ENCODE peak calls at places on chromosomes 5 and 9, in four cellular contexts. L, O, M and B are unnamed samples.
A peak's percentile ranks its signal among the peaks of the same experiment; 100 is the strongest.

GRCh38 chr5:149646564-149646963 is 65.3 kb downstream of the ARHGEF37 start:
- DNase-seq in O (no peak), M (peak; percentile 68), L (no peak), B (no peak)

GRCh38 chr5:1446602-1447343 is 1.5 kb upstream of the SLC6A3 start:
- DNase-seq in M (no peak), L (no peak), O (no peak), B (no peak)

GRCh38 chr9:38227061-38227540 is 158.1 kb upstream of the SHB start:
- DNase-seq in M (peak; percentile 76), L (peak; percentile 17), O (no peak), B (no peak)

GRCh38 chr5:91219141-91219802 is 163.8 kb downstream of the ARRDC3 start:
- DNase-seq in L (no peak), O (no peak), M (no peak), B (no peak)

GRCh38 chr5:93572773-93573626 is 8.0 kb downstream of the NR2F1-AS1 start:
- DNase-seq in O (no peak), L (no peak), M (no peak), B (no peak)

GRCh38 chr5:80186634-80187033 is 69.2 kb downstream of the SERINC5 start:
- DNase-seq in O (no peak), M (no peak), L (no peak), B (no peak)

GRCh38 chr9:121603028-121603427 is 48.4 kb upstream of the DAB2IP start:
- DNase-seq in O (no peak), M (no peak), L (no peak), B (no peak)

GRCh38 chr5:103041071-103041676 is 78.8 kb downstream of the GIN1 start:
- DNase-seq in L (peak; percentile 20), O (peak; percentile 49), M (no peak), B (peak; percentile 36)

GRCh38 chr5:33311893-33312292 is 128.9 kb upstream of the TARS1 start:
- DNase-seq in L (no peak), M (no peak), O (peak; percentile 4), B (no peak)

GRCh38 chr9:22108581-22109370 is 99.7 kb upstream of the CDKN2B start:
- DNase-seq in O (no peak), M (no peak), L (no peak), B (no peak)

GRCh38 chr9:14314424-14314928 is 535 bp upstream of the NFIB start:
- DNase-seq in M (peak; percentile 42), O (peak; percentile 19), L (peak; percentile 57), B (no peak)

GRCh38 chr5:168531191-168531590 is 2.1 kb downstream of the FBLL1 start:
- DNase-seq in L (no peak), M (no peak), O (no peak), B (no peak)

DNA sequence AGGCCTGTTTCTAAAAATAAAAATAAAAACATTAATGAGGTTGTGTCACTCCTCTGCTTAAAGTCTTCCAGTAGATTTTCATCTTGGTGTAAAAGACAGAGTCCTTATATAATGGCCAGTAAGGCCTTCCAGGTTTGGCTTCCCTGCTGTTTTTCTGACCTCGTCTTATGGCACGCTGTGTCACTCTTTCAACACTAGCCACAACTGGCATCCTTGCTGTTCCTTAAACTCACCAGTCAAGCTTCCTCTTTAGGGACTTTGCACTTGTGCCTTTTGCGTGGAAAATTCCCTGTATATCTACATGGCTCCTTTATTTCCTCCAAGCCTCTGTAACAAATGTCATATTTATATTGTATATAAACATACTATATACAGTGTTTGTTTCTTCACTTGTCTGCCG is 4.6 kb downstream of the DDX46 start:
- DNase-seq in M (no peak), L (no peak), O (no peak), B (no peak)
- H3K36me3 ChIP-seq in M (peaks cover 70% of the 10 kb centered on the region), L (peaks cover 10% of the 10 kb centered on the region), O (peaks cover 29% of the 10 kb centered on the region), B (peaks cover 12% of the 10 kb centered on the region)

DNA sequence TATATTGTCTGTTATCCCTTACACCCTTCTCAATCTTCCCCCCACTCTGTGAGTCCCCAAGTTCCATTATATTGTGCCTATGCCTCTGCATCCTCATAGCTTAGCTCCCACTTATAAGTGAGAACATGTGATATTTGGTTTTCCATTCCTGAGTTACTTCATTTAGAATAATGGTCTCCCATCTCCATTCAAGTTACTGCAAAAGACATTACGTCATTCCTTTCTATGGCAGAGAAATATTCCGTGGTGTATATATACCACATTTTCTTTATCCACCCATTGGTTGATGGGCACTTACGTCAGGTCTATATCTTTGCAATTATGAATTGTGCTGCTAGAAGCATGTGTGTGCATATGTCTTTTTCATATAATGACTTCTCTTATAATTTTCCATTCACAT is 54.8 kb upstream of the SGCD start:
- DNase-seq in O (no peak), L (no peak), M (no peak), B (no peak)
- TF ChIP-seq POLR2AphosphoS5 in O (no peak), L (no peak), M (no peak), B (no peak)

DNA sequence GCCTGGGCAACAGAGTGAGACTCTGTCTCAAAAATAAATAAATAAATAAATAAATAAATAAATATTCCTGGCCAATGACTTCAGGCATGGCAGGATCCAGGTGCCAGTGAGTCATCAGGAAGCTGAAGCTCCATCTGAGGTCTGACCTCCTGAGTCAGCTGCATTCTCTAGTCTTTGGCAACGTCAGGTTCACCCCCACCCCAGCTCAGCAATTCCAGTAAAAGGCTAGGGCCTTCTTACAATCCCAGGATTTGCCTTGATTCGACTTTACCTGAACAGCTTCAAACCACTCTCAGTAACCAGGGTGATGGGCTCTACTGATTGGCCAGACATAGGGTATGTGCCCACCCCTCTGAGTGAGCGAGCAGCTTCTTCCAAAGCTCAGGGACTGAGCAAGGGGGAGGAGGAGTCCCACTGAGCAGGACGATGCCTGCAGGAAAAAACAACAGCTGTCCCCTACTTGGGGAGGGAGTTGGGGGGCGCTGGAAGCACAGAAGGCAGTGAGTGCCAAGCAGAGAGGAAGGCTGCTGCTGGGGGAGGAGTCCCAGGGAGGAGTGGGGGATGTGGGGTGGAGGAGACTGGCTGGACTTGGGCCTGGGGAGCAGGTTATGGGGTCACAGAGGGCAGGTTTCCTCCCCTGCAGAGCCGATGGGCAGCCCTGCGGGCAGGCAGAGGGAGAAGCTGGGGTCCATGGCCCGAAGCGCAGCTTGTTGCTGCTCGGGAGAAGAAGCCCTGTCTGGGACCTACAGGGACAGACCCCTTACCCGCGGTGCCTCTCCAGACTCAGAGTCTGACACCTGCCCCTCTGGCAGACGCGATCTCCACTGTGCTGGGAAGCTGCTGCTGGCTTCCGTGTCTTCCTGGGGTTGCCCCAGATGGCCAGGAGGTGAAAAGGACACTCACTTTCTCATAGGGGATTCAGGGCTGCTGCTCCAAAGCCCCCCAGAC is 25.9 kb upstream of the UNC5A start:
- DNase-seq in L (peak; percentile 15), O (peak; percentile 81), M (no peak), B (peak; percentile 35)
- TF ChIP-seq TCF7L2 in L (no peak), O (no peak), M (no peak), B (no peak)

DNA sequence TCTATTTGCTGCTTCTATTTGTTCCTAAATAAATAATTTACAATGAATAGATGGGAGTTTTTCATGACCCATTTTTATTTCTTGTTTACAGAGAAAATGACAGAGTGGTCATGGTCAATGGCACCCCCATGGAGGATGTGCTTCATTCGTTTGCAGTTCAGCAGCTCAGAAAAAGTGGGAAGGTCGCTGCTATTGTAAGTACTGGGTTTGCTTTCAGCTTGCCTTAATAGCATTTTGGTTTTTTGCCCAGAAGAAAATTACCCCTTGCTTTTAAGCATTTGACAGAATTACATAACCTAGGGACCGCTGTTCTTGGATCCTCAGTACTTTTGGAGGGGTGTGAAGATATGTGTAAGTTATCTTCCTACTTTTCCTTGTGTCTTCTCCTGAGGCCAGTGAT is 44.1 kb downstream of the TJP2 start:
- DNase-seq in M (no peak), L (no peak), O (no peak), B (no peak)
- H3K36me3 ChIP-seq in M (peaks cover 29% of the 10 kb centered on the region), L (peaks cover 15% of the 10 kb centered on the region), O (no peaks in the 10 kb centered on the region), B (no peaks in the 10 kb centered on the region)

DNA sequence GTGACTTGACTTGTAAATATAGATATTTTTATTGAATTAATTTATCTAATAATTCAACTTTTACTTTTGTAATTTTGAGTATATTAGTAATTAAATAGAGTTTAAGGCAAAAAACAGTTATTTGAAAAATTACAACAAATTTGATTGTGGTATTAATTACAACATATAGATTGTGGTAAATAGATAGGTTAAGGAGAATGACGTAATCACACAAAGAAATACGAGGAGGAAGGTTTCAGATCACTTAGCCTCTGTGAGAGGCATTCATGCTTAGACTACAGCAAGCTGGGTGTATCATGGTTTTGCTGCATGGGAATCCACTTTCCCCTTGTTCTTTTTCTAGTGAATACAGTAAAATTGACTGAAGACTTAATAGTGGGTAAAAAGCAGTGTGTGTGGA is 878.4 kb upstream of the EDIL3 start:
- DNase-seq in L (no peak), O (no peak), M (no peak), B (no peak)
- TF ChIP-seq POLR2AphosphoS5 in L (no peak), O (no peak), M (no peak), B (no peak)

GRCh38 chr9:16824545-16825041 is 45.9 kb downstream of the BNC2 start:
- DNase-seq in O (no peak), M (no peak), L (no peak), B (no peak)
- TF ChIP-seq TCF7L2 in O (no peak), M (no peak), L (no peak), B (no peak)

DNA sequence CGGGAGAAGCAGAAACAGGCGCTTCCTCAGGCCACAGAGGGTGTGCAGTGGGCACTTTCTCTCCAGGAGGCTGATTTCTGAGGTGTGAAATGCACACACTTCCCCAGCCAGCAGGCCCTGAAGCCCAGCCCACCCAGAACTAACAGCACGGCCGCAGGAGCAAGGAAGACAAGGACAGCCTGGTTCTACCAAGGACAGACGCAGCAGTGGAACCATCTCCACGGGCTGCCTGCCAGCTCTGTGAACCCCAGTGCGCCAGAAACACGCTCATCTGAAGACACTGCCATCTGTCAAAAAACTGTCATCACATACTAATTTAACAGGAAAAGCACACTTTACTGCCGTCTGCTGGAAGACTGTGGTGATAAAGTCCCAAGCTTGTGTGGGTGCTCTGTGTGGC is 40.7 kb downstream of the MAPK9 start:
- DNase-seq in M (no peak), L (no peak), O (no peak), B (no peak)
- H3K36me3 ChIP-seq in M (peaks cover 35% of the 10 kb centered on the region), L (peaks cover 9% of the 10 kb centered on the region), O (peaks cover 36% of the 10 kb centered on the region), B (peaks cover 2% of the 10 kb centered on the region)

GRCh38 chr9:114016101-114016500 is 62.0 kb downstream of the AMBP start:
- DNase-seq in L (no peak), M (no peak), O (no peak), B (no peak)
- TF ChIP-seq POLR2AphosphoS5 in L (no peak), M (no peak), O (no peak), B (no peak)

GRCh38 chr5:75336625-75337336 is at the start of gene HMGCR:
- DNase-seq in O (peak; percentile 99), L (peak; percentile 99), M (peak; percentile 95), B (peak; percentile 97)
- TF ChIP-seq TCF7L2 in O (no peak), L (no peak), M (peak; percentile 74), B (no peak)